ENCODE peak calls at places on chromosomes 3 and 15, in four cellular contexts. S, D, C and J are unnamed samples.

GRCh38 chr3:11021611-11022011 is 29.1 kb downstream of the SLC6A1 start:
- DNase-seq in S (no peak), D (no peak), C (no peak), J (no peak)

GRCh38 chr3:147305533-147306241 is 100.7 kb downstream of the ZIC4 start:
- DNase-seq in S (no peak), D (no peak), C (no peak), J (no peak)

GRCh38 chr3:182947892-182948291 is 32.4 kb downstream of the DCUN1D1 start:
- DNase-seq in S (no peak), D (no peak), C (no peak), J (no peak)

GRCh38 chr15:63234479-63234878 is 42.9 kb upstream of the APH1B start:
- DNase-seq in S (no peak), D (peak), C (no peak), J (no peak)

GRCh38 chr3:83513677-83514076 is 1445.1 kb upstream of the CADM2 start:
- DNase-seq in S (no peak), D (no peak), C (no peak), J (no peak)

GRCh38 chr15:64911317-64912186 is at the start of gene ANKDD1A:
- DNase-seq in S (no peak), D (peak), C (peak), J (no peak)

GRCh38 chr3:171417813-171418212 is 42.4 kb downstream of the TNIK start:
- DNase-seq in S (peak), D (peak), C (no peak), J (no peak)

GRCh38 chr15:87639305-87640011 is 617.1 kb downstream of the NTRK3 start:
- DNase-seq in S (no peak), D (peak), C (no peak), J (no peak)

GRCh38 chr15:47609693-47610092 is 107.6 kb upstream of the SEMA6D start:
- DNase-seq in S (no peak), D (no peak), C (no peak), J (no peak)

GRCh38 chr3:47318921-47319320 is 36.2 kb downstream of the KLHL18 start:
- DNase-seq in S (no peak), D (no peak), C (no peak), J (no peak)

GRCh38 chr3:125150525-125151436 is 61.8 kb downstream of the SLC12A8 start:
- DNase-seq in S (peak), D (peak), C (no peak), J (no peak)

GRCh38 chr3:177279118-177279815 is 82.0 kb upstream of the TBL1XR1 start:
- DNase-seq in S (no peak), D (no peak), C (no peak), J (peak)

GRCh38 chr15:64156652-64157331 is 5.3 kb downstream of the SNX22 start:
- DNase-seq in S (no peak), D (no peak), C (no peak), J (no peak)

GRCh38 chr3:99810403-99810802 is 7.3 kb upstream of the CMSS1 start:
- DNase-seq in S (no peak), D (no peak), C (no peak), J (no peak)

GRCh38 chr3:55330756-55331155 is 156.3 kb downstream of the WNT5A start:
- DNase-seq in S (no peak), D (no peak), C (no peak), J (peak)

GRCh38 chr3:30319713-30320112 is 286.7 kb upstream of the TGFBR2 start:
- DNase-seq in S (peak), D (peak), C (no peak), J (no peak)

GRCh38 chr15:81407679-81408078 is 33.7 kb upstream of the TMC3 start:
- DNase-seq in S (no peak), D (no peak), C (no peak), J (no peak)

GRCh38 chr15:37253877-37254276 is 153.5 kb upstream of the MEIS2 start:
- DNase-seq in S (no peak), D (no peak), C (no peak), J (no peak)

GRCh38 chr15:59632714-59633113 is 21.1 kb downstream of the GCNT3 start:
- DNase-seq in S (no peak), D (peak), C (peak), J (no peak)
- TF ChIP-seq CTCF in S (peak), D (peak), C (peak), J (peak)

GRCh38 chr3:14870564-14871060 is 51.9 kb downstream of the FGD5 start:
- DNase-seq in S (no peak), D (no peak), C (no peak), J (no peak)

GRCh38 chr3:14871456-14872200 is 52.9 kb downstream of the FGD5 start:
- DNase-seq in S (no peak), D (no peak), C (no peak), J (no peak)

GRCh38 chr3:14866627-14867026 is 47.9 kb downstream of the FGD5 start:
- DNase-seq in S (no peak), D (no peak), C (no peak), J (no peak)

GRCh38 chr3:14869877-14870563 is 51.3 kb downstream of the FGD5 start:
- DNase-seq in S (no peak), D (no peak), C (no peak), J (no peak)

GRCh38 chr3:14867936-14868570 is 49.3 kb downstream of the FGD5 start:
- DNase-seq in S (no peak), D (no peak), C (no peak), J (no peak)
- TF ChIP-seq CTCF in S (no peak), D (no peak), C (no peak), J (no peak)

GRCh38 chr3:36403661-36404060 is 23.4 kb downstream of the STAC start:
- DNase-seq in S (no peak), D (no peak), C (no peak), J (no peak)

GRCh38 chr3:36409862-36410261 is 29.6 kb downstream of the STAC start:
- DNase-seq in S (no peak), D (no peak), C (no peak), J (no peak)

GRCh38 chr3:36405193-36405592 is 24.9 kb downstream of the STAC start:
- DNase-seq in S (no peak), D (no peak), C (no peak), J (no peak)

GRCh38 chr3:36408146-36408545 is 27.8 kb downstream of the STAC start:
- DNase-seq in S (no peak), D (peak), C (no peak), J (no peak)
- TF ChIP-seq CTCF in S (peak), D (peak), C (no peak), J (peak)

GRCh38 chr15:60444289-60444912 is 34.5 kb downstream of the ICE2 start:
- DNase-seq in S (no peak), D (peak), C (no peak), J (no peak)
- TF ChIP-seq CTCF in S (peak), D (peak), C (no peak), J (peak)

GRCh38 chr15:77808581-77809198 is 176.0 kb upstream of the LINGO1 start:
- DNase-seq in S (no peak), D (no peak), C (no peak), J (no peak)

GRCh38 chr15:77808077-77808476 is 175.4 kb upstream of the LINGO1 start:
- DNase-seq in S (no peak), D (no peak), C (no peak), J (no peak)

GRCh38 chr15:77810180-77810579 is 177.5 kb upstream of the LINGO1 start:
- DNase-seq in S (no peak), D (peak), C (peak), J (no peak)

GRCh38 chr15:77804210-77804609 is 171.5 kb upstream of the LINGO1 start:
- DNase-seq in S (no peak), D (no peak), C (no peak), J (no peak)

GRCh38 chr15:77807115-77807514 is 174.4 kb upstream of the LINGO1 start:
- DNase-seq in S (no peak), D (no peak), C (no peak), J (no peak)
- TF ChIP-seq CTCF in S (no peak), D (no peak), C (no peak), J (no peak)

GRCh38 chr3:157498374-157498773 is 4.8 kb downstream of the VEPH1 start:
- DNase-seq in S (no peak), D (no peak), C (no peak), J (no peak)

GRCh38 chr3:157501863-157502262 is 1.4 kb downstream of the VEPH1 start:
- DNase-seq in S (no peak), D (no peak), C (peak), J (no peak)

GRCh38 chr3:157500232-157500631 is 3.0 kb downstream of the VEPH1 start:
- DNase-seq in S (no peak), D (no peak), C (no peak), J (no peak)

GRCh38 chr3:157495846-157496245 is 7.4 kb downstream of the VEPH1 start:
- DNase-seq in S (no peak), D (no peak), C (no peak), J (no peak)

GRCh38 chr3:157499342-157499963 is 3.8 kb downstream of the VEPH1 start:
- DNase-seq in S (no peak), D (peak), C (peak), J (peak)
- TF ChIP-seq CTCF in S (no peak), D (no peak), C (no peak), J (peak)

GRCh38 chr3:127003175-127003555 is 20.2 kb downstream of the PLXNA1 start:
- DNase-seq in S (no peak), D (no peak), C (no peak), J (no peak)

GRCh38 chr3:127001486-127002194 is 18.7 kb downstream of the PLXNA1 start:
- DNase-seq in S (no peak), D (no peak), C (no peak), J (no peak)

GRCh38 chr3:127000792-127001191 is 17.9 kb downstream of the PLXNA1 start:
- DNase-seq in S (no peak), D (no peak), C (no peak), J (no peak)

GRCh38 chr3:127003601-127004280 is 20.8 kb downstream of the PLXNA1 start:
- DNase-seq in S (no peak), D (no peak), C (no peak), J (no peak)

DNA sequence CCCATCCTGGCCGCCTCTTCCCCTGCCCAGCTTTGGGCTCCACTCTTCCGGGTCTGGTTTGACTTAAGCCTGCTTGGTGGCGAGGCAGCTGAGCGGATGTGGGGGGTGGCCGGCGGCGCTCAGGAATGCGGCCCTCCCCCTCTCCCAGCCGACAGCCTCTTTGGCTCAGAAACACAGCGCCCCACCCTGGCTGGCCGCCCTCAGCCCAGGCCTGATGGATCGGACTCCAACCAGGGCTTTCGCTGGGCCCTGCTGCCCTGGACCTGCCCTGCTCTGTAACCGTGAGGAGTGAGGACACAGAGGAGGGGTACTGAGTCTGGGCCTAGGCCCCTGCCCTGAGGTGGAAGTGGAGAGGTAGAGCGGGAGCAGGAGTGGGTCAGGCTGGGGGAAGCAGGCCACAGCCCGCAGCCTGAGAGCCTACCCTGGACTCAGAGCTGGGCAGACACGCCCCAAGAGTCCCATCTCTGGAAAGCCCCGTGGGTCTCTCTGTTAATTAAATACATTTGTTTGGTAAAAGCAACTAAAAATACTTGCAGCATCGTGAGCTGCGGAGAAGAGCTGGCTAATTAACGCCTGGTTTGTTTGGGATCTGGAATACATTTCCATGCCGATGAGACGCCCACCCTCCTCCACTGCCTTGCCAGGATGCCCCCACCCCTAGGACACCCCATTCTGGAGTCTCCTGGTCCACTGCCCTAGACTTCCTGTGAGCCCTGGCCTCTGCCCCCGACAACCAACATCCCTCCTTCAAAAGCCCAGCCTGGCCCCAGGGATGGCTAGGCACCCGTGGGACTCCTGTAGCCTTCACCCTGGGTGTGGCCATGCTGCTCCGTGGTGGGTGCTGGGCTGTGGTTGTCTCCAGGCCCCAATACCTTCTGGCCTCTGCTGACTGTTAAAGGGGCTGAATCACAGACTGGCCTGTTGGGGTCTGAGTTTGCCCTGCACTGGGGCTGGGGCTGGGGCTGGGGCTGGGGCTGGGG is 19.6 kb downstream of the PLXNA1 start:
- DNase-seq in S (peak), D (peak), C (peak), J (no peak)
- TF ChIP-seq CTCF in S (peak), D (peak), C (no peak), J (peak)